ENCODE peak calls at places on chromosome 22, in seven cellular contexts. O is left ventricle myocardium inferior, L is cardiac muscle cell, A is uterus, V is Caco-2, F is lower lobe of right lung, Q is fibroblast of lung. N is an unnamed sample. For H3K27me3 and H3K9me3, the result is how much of the 10 kb centered on the place peaks cover.

GRCh38 chr22:27370987-27371386 is 430.6 kb downstream of the MN1 start:
- DNase-seq in O (no peak), L (no peak), A (no peak), V (no peak), F (no peak), Q (no peak), N (no peak)

GRCh38 chr22:30267382-30268302 is 991 bp upstream of the OSM start:
- DNase-seq in O (no peak), L (no peak), A (no peak), V (no peak), F (peak), Q (no peak), N (no peak)

GRCh38 chr22:43148581-43148980 is 2.8 kb upstream of the TSPO start:
- DNase-seq in O (no peak), L (no peak), A (no peak), V (no peak), F (no peak), Q (no peak), N (no peak)

GRCh38 chr22:39134366-39135091 is 18.0 kb downstream of the CBX7 start:
- DNase-seq in O (no peak), L (no peak), A (no peak), V (no peak), F (no peak), Q (no peak), N (peak)

GRCh38 chr22:42805998-42806481 is 51.0 kb downstream of the ARFGAP3 start:
- DNase-seq in O (no peak), L (no peak), A (no peak), V (no peak), F (no peak), Q (peak), N (no peak)

GRCh38 chr22:40436460-40437431 is 66.4 kb downstream of the SGSM3 start:
- DNase-seq in O (peak), L (peak), A (peak), V (no peak), F (no peak), Q (peak), N (no peak)

GRCh38 chr22:29820941-29821789 is 16.9 kb downstream of the ASCC2 start:
- DNase-seq in O (peak), L (peak), A (peak), V (peak), F (peak), Q (peak), N (peak)

GRCh38 chr22:39926175-39927152 is 25.6 kb downstream of the GRAP2 start:
- DNase-seq in O (no peak), L (no peak), A (no peak), V (no peak), F (no peak), Q (no peak), N (no peak)

GRCh38 chr22:44928711-44929347 is 81.0 kb downstream of the PHF21B start:
- DNase-seq in O (peak), L (no peak), A (no peak), V (no peak), F (peak), Q (no peak), N (peak)

GRCh38 chr22:42313804-42314581 is 43.5 kb upstream of the TCF20 start:
- DNase-seq in O (peak), L (peak), A (no peak), V (peak), F (no peak), Q (peak), N (no peak)

GRCh38 chr22:31987180-31987579 is 42.8 kb downstream of the YWHAH start:
- DNase-seq in O (no peak), L (no peak), A (no peak), V (no peak), F (no peak), Q (no peak), N (no peak)

GRCh38 chr22:19779685-19780268 is 19.2 kb downstream of the TBX1 start:
- DNase-seq in O (peak), L (no peak), A (no peak), V (no peak), F (no peak), Q (no peak), N (peak)

GRCh38 chr22:49666146-49666809 is 161.4 kb downstream of the BRD1 start:
- DNase-seq in O (no peak), L (no peak), A (no peak), V (no peak), F (peak), Q (no peak), N (peak)

GRCh38 chr22:49670610-49671330 is 156.9 kb downstream of the BRD1 start:
- DNase-seq in O (no peak), L (no peak), A (no peak), V (no peak), F (peak), Q (no peak), N (peak)

GRCh38 chr22:49667236-49667635 is 160.4 kb downstream of the BRD1 start:
- DNase-seq in O (peak), L (no peak), A (no peak), V (no peak), F (peak), Q (no peak), N (peak)

GRCh38 chr22:49671331-49672012 is 156.2 kb downstream of the BRD1 start:
- DNase-seq in O (no peak), L (no peak), A (no peak), V (no peak), F (peak), Q (no peak), N (peak)

DNA sequence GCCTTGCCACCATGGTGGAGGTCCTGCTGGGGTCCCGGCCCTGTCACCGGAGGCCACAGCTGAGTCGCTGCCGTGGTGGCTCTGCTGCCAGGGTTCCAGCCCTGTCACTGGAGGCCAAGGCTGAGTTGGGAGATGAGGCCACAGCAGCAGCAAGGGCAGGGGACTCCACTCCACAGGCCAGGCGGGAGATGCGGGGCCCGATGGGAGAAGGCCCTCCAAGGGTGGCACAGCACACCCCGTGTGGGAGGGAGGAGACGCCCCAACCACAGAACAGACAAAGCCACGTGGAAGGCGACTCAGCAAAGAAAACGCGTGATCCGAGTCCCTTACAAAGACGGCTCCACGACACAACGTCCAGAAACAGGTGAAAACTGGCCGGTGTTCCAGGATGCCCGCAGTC is 159.3 kb downstream of the BRD1 start:
- DNase-seq in O (no peak), L (no peak), A (no peak), V (no peak), F (peak), Q (no peak), N (peak)
- H3K4me3 ChIP-seq in O (no peak), L (no peak), A (no peak), V (no peak), F (no peak), Q (no peak), N (no peak)

GRCh38 chr22:37435970-37436603 is 8.8 kb upstream of the ELFN2 start:
- DNase-seq in O (no peak), L (no peak), A (no peak), V (no peak), F (no peak), Q (no peak), N (no peak)
- H3K27me3 ChIP-seq in O (half or more), L (under half), A (under half), V (under half), F (under half), Q (under half), N (under half)

GRCh38 chr22:23150762-23151161 is 5.5 kb downstream of the RAB36 start:
- DNase-seq in O (no peak), L (no peak), A (no peak), V (no peak), F (no peak), Q (no peak), N (no peak)
- H3K9me3 ChIP-seq in O (under half), L (under half), A (under half), V (under half), F (under half), Q (under half), N (under half)

GRCh38 chr22:25137577-25138525 is 61.8 kb upstream of the CRYBB3 start:
- DNase-seq in O (no peak), L (no peak), A (no peak), V (no peak), F (no peak), Q (no peak), N (no peak)
- H3K4me3 ChIP-seq in O (no peak), L (no peak), A (no peak), V (no peak), F (no peak), Q (no peak), N (no peak)

N was measured in aorta.